ENCODE peak calls at places on chromosomes 16 and 17, in eight cellular contexts. H is NCI-H187, A is skeletal muscle cell, V is T follicular helper cell, W is D341Med, L is GM04504, S is NCI-H146, K is neural progenitor cell. U is an unnamed sample.

GRCh38 chr16:914453-914852 is 56.3 kb downstream of the LMF1 start:
- DNase-seq in A (no peak), L (no peak), W (no peak), K (no peak), S (no peak), H (no peak), V (no peak), U (no peak)

GRCh38 chr16:27781195-27781524 is 231.2 kb downstream of the KATNIP start:
- DNase-seq in V (no peak), H (no peak), A (no peak), K (no peak), L (no peak), W (no peak), S (no peak), U (no peak)

GRCh38 chr16:57761301-57761700 is 25.7 kb downstream of the KATNB1 start:
- DNase-seq in S (no peak), V (no peak), K (no peak), H (no peak), L (no peak), W (no peak), A (no peak), U (no peak)

GRCh38 chr16:13426736-13427135 is 493.2 kb upstream of the ERCC4 start:
- DNase-seq in S (no peak), H (no peak), A (no peak), K (no peak), V (no peak), L (no peak), W (no peak), U (no peak)

GRCh38 chr17:79800325-79801155 is 3.7 kb upstream of the CBX8 start:
- DNase-seq in A (no peak), W (peak), H (peak), L (no peak), V (no peak), S (peak), K (peak), U (no peak)

GRCh38 chr16:3175157-3176153 is 12.5 kb upstream of the OR1F1 start:
- DNase-seq in S (peak), V (no peak), K (peak), W (peak), L (no peak), H (no peak), A (no peak), U (no peak)

GRCh38 chr16:56743840-56744239 is 13.9 kb downstream of the NUP93 start:
- DNase-seq in H (no peak), V (no peak), K (no peak), W (no peak), A (peak), S (no peak), L (peak), U (no peak)

GRCh38 chr16:3358884-3359283 is 3.2 kb downstream of the OR2C1 start:
- DNase-seq in L (no peak), S (no peak), K (no peak), V (no peak), W (no peak), A (no peak), H (no peak), U (no peak)

GRCh38 chr16:89193576-89194293 is 6.6 kb downstream of the SLC22A31 start:
- DNase-seq in K (peak), S (no peak), L (no peak), W (no peak), H (no peak), A (no peak), V (no peak), U (no peak)

GRCh38 chr16:11205754-11206459 is 50.1 kb downstream of the SOCS1 start:
- DNase-seq in K (no peak), L (no peak), A (no peak), V (no peak), S (no peak), W (no peak), H (no peak), U (no peak)

GRCh38 chr16:20799599-20799998 is 6.7 kb downstream of the ERI2 start:
- DNase-seq in W (no peak), L (no peak), K (peak), H (no peak), A (no peak), V (no peak), S (peak), U (no peak)

GRCh38 chr16:46731691-46732555 is 16.2 kb downstream of the MYLK3 start:
- DNase-seq in L (no peak), A (no peak), W (no peak), K (no peak), H (no peak), S (no peak), V (no peak), U (no peak)

GRCh38 chr17:16352303-16352837 is 899 bp downstream of the CENPV start:
- DNase-seq in K (peak), W (peak), H (peak), A (no peak), S (peak), V (no peak), L (no peak), U (peak)

GRCh38 chr17:78019367-78019975 is 61.0 kb downstream of the TNRC6C start:
- DNase-seq in W (no peak), H (no peak), A (no peak), V (no peak), S (peak), L (no peak), K (no peak), U (no peak)

GRCh38 chr16:86899757-86900156 is 321.4 kb downstream of the FOXL1 start:
- DNase-seq in L (peak), K (no peak), S (no peak), A (no peak), V (no peak), H (no peak), W (no peak), U (no peak)

U was measured in T-helper 9 cell.